ENCODE peak calls at places on chromosomes 12 and 14, in nine cellular contexts. K is stomach, R is ovary, D is suprapubic skin, M is right lobe of liver, F is H1, Z is A549, X is IMR-90, O is heart left ventricle. U is an unnamed sample. For H3K4me1, the result is how much of the 10 kb centered on the place peaks cover.

GRCh38 chr12:112463478-112463877 is 44.7 kb downstream of the PTPN11 start:
- DNase-seq in O (no peak), M (no peak), K (no peak), X (no peak), Z (no peak), F (no peak), R (no peak), D (no peak), U (no peak)

GRCh38 chr12:132729541-132730320 is 19.1 kb downstream of the PGAM5 start:
- DNase-seq in K (no peak), Z (peak), X (no peak), M (peak), D (no peak), O (no peak), F (no peak), R (no peak), U (no peak)

GRCh38 chr12:51511546-51512260 is 79.3 kb upstream of the SCN8A start:
- DNase-seq in Z (no peak), R (no peak), X (no peak), F (no peak), M (no peak), O (no peak), K (no peak), D (no peak), U (no peak)

GRCh38 chr14:72920008-72920407 is 6.3 kb upstream of the DCAF4 start:
- DNase-seq in M (no peak), F (no peak), Z (no peak), X (no peak), D (no peak), O (no peak), K (no peak), R (no peak), U (no peak)

GRCh38 chr12:14167005-14167628 is 185.7 kb upstream of the GRIN2B start:
- DNase-seq in R (no peak), F (peak), K (peak), X (peak), O (peak), M (no peak), D (no peak), Z (peak), U (no peak)

GRCh38 chr14:36647827-36648753 is 13.6 kb upstream of the PAX9 start:
- DNase-seq in D (no peak), K (no peak), M (no peak), R (no peak), F (peak), Z (peak), X (peak), O (no peak), U (peak)

GRCh38 chr14:104075530-104076151 is 9.9 kb upstream of the ASPG start:
- DNase-seq in M (no peak), Z (no peak), O (no peak), K (no peak), R (no peak), X (no peak), F (no peak), D (no peak), U (no peak)

GRCh38 chr12:1262008-1262407 is 271.0 kb downstream of the ERC1 start:
- DNase-seq in Z (no peak), O (no peak), M (no peak), R (no peak), X (no peak), F (no peak), K (no peak), D (no peak), U (no peak)

GRCh38 chr12:93191956-93192355 is 185.8 kb upstream of the NUDT4 start:
- DNase-seq in X (no peak), D (no peak), R (no peak), M (no peak), O (no peak), K (no peak), Z (no peak), F (no peak), U (no peak)

GRCh38 chr14:92563359-92563758 is 49.8 kb downstream of the RIN3 start:
- DNase-seq in X (peak), M (no peak), O (no peak), K (no peak), R (no peak), Z (no peak), D (no peak), F (no peak), U (no peak)

GRCh38 chr12:92505373-92506340 is 197.1 kb upstream of the PLEKHG7 start:
- DNase-seq in D (peak), M (peak), F (no peak), K (peak), O (peak), R (peak), Z (no peak), X (peak), U (peak)

GRCh38 chr12:68067762-68068376 is 78.6 kb downstream of the IFNG-AS1 start:
- DNase-seq in R (no peak), X (no peak), O (no peak), M (no peak), F (no peak), K (no peak), D (no peak), Z (peak), U (no peak)

GRCh38 chr12:43294881-43295280 is 257.1 kb downstream of the ADAMTS20 start:
- DNase-seq in O (no peak), D (no peak), F (no peak), R (no peak), Z (no peak), X (no peak), M (no peak), K (no peak), U (no peak)

GRCh38 chr12:2149091-2149490 is 96.3 kb downstream of the CACNA1C start:
- DNase-seq in R (no peak), X (peak), Z (no peak), K (no peak), M (no peak), O (no peak), D (no peak), F (no peak), U (no peak)

GRCh38 chr12:122449317-122449716 is 26.8 kb upstream of the CLIP1 start:
- DNase-seq in M (no peak), K (no peak), Z (peak), R (no peak), X (peak), D (no peak), O (no peak), F (no peak), U (no peak)

GRCh38 chr14:24866067-24866466 is 183.9 kb downstream of the STXBP6 start:
- DNase-seq in F (no peak), X (no peak), K (no peak), D (no peak), Z (no peak), O (no peak), M (no peak), R (no peak), U (no peak)

GRCh38 chr14:49189381-49189780 is 396.8 kb downstream of the RPS29 start:
- DNase-seq in F (no peak), Z (no peak), X (no peak), K (no peak), D (no peak), R (no peak), M (no peak), O (no peak), U (no peak)

GRCh38 chr14:44962573-44963528 is 861 bp downstream of the TOGARAM1 start:
- DNase-seq in M (peak), R (peak), X (peak), Z (peak), F (no peak), D (peak), K (peak), O (peak), U (no peak)

GRCh38 chr12:2356601-2357125 is 303.9 kb downstream of the CACNA1C start:
- DNase-seq in M (no peak), X (no peak), O (no peak), F (no peak), R (no peak), K (no peak), D (no peak), Z (no peak), U (no peak)

GRCh38 chr12:68102731-68103130 is 56.8 kb downstream of the IFNG start:
- DNase-seq in F (no peak), R (no peak), K (no peak), X (no peak), M (no peak), D (no peak), Z (no peak), O (no peak), U (no peak)

DNA sequence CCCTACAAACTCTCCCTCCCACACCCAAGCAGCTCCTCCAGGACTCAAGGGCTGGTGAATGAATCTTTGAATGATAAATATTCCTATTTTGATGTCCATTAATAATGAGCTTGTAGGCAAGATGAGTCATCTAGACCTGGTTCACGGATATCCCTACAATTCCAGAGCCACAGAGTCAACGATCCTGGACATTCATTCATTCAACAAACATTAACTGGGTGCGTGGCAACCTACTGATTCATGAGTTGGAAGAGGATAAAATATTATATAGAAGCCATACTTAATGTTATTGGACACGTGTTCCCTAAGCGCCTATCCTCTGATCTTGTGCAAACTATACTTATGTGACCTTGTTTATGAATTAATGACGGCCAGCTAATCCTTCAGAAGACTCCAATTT is 420 bp upstream of the OTUB2 start:
- DNase-seq in Z (no peak), D (no peak), O (no peak), M (no peak), F (no peak), X (no peak), R (no peak), K (no peak), U (no peak)
- H3K4me3 ChIP-seq in Z (peak), D (peak), O (peak), M (no peak), F (peak), X (peak), R (peak), K (peak), U (peak)

GRCh38 chr14:100982356-100982755 is 78.8 kb upstream of the RTL1 start:
- DNase-seq in F (no peak), X (no peak), K (no peak), Z (peak), D (no peak), M (no peak), R (no peak), O (no peak), U (no peak)
- H3K4me1 ChIP-seq in F (under half), X (under half), K (under half), Z (half or more), D (under half), M (under half), R (under half), O (under half), U (under half)

DNA sequence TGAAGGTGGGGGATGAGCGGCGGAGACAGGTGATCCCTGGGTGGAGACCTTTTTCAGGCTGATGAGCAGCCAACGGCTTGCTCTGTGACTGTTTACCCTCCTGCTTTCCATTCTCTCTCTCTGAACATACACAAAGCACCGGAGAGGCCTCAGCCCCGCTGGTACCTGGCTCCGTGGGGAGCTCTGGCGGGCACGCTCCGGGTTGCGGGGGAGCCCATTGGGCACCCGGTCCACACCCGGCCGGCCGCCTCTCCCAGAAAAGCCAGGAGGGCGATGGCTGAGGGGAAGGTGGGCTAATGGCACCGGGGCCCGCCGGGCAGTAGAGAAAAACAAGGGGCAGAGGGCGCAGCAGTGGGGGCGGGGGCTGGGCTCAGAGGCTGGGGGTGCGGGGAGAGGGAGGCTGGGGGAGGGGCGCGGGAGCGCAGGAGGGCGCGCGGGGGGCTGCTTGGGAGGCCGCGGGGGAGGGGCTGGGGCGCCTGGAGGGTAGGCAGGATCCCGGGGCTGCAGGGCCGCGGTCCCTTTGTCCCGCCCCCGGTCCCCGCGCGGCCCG is 422 bp downstream of the SMARCC2 start:
- DNase-seq in O (peak), X (no peak), R (peak), D (no peak), Z (no peak), M (peak), F (peak), K (no peak), U (no peak)
- TF ChIP-seq POLR2A in O (no peak), X (no peak), R (no peak), D (no peak), Z (no peak), M (no peak), F (no peak), K (no peak), U (no peak)

GRCh38 chr12:113467514-113468364 is 3.9 kb downstream of the LHX5 start:
- DNase-seq in F (peak), D (no peak), Z (peak), M (no peak), K (no peak), X (no peak), O (no peak), R (no peak), U (peak)
- H3K4me3 ChIP-seq in F (peak), D (peak), Z (no peak), M (peak), K (peak), X (peak), O (peak), R (no peak), U (peak)

U was measured in upper lobe of left lung.